ENCODE peak calls at places on chromosomes 5 and 9, in five cellular contexts. V is head of caudate nucleus; H is HT1080; P is stimulated activated CD8-positive, alpha-beta memory T cell treated with anti-CD3 and anti-CD28 coated beads, Interleukin-15, amount 100 ng/mL, for 24 hours; N is kidney epithelial cell. G is an unnamed sample.

GRCh38 chr5:135042595-135042994 is 8.6 kb upstream of the PITX1 start:
- DNase-seq in N (no peak), H (no peak), P (no peak), V (no peak), G (no peak)

GRCh38 chr5:59579101-59579885 is 314.2 kb downstream of the PDE4D start:
- DNase-seq in P (no peak), V (no peak), N (no peak), H (no peak), G (no peak)

GRCh38 chr5:175285263-175285662 is 158.7 kb downstream of the DRD1 start:
- DNase-seq in H (no peak), N (no peak), V (no peak), P (no peak), G (no peak)

GRCh38 chr9:20728493-20729220 is 44.6 kb downstream of the FOCAD start:
- DNase-seq in P (no peak), V (no peak), H (peak), N (no peak), G (no peak)

GRCh38 chr5:82817897-82818676 is 259.1 kb downstream of the TMEM167A start:
- DNase-seq in P (no peak), H (no peak), V (no peak), N (no peak), G (no peak)

GRCh38 chr9:132216861-132217655 is 55.2 kb downstream of the NTNG2 start:
- DNase-seq in N (no peak), H (no peak), P (no peak), V (no peak), G (no peak)

GRCh38 chr5:50623666-50624065 is 42.8 kb upstream of the PARP8 start:
- DNase-seq in H (no peak), N (peak), P (no peak), V (no peak), G (no peak)

GRCh38 chr5:150376799-150377771 is 19.6 kb downstream of the TCOF1 start:
- DNase-seq in H (peak), P (no peak), N (no peak), V (no peak), G (no peak)

GRCh38 chr9:126113756-126114408 is 212.7 kb upstream of the MVB12B start:
- DNase-seq in N (no peak), H (no peak), V (no peak), P (no peak), G (no peak)

GRCh38 chr5:149271717-149272558 is at the start of gene AFAP1L1:
- DNase-seq in N (no peak), P (no peak), V (peak), H (no peak), G (peak)

GRCh38 chr9:34546102-34546833 is 23.5 kb upstream of the ENHO start:
- DNase-seq in P (no peak), H (no peak), N (no peak), V (no peak), G (peak)

GRCh38 chr9:126301985-126302603 is 24.5 kb upstream of the MVB12B start:
- DNase-seq in V (peak), N (no peak), H (peak), P (no peak), G (peak)

GRCh38 chr9:121510766-121511555 is 11.3 kb upstream of the GGTA1 start:
- DNase-seq in P (no peak), N (no peak), H (no peak), V (no peak), G (peak)

GRCh38 chr5:75681125-75681830 is 36.0 kb downstream of the POC5 start:
- DNase-seq in V (no peak), N (no peak), P (no peak), H (peak), G (no peak)

GRCh38 chr5:1121891-1122290 is 10.0 kb upstream of the SLC12A7 start:
- DNase-seq in H (no peak), N (no peak), P (no peak), V (no peak), G (no peak)

G was measured in SK-N-SH.